ENCODE peak calls at places on chromosomes 5 and 9, in eight cellular contexts. O is HTR-8/SVneo; W is stimulated activated CD8-positive, alpha-beta memory T cell treated with anti-CD3 and anti-CD28 coated beads, Interleukin-4, amount 100 ng/mL, for 1 hour; F is lung; D is NCI-H460; Y is putamen; Q is chondrocyte; H is mucosa of gallbladder. V is an unnamed sample.

GRCh38 chr9:36834736-36835135 is 199.3 kb downstream of the PAX5 start:
- DNase-seq in F (no peak), D (no peak), Y (no peak), Q (peak), H (no peak), O (no peak), W (no peak), V (no peak)

GRCh38 chr5:145975361-145976066 is 39.1 kb downstream of the SH3RF2 start:
- DNase-seq in F (no peak), D (no peak), W (no peak), O (peak), Q (no peak), H (no peak), Y (no peak), V (peak)

GRCh38 chr5:6750142-6750840 is 37.1 kb downstream of the TENT4A start:
- DNase-seq in H (no peak), D (no peak), F (no peak), W (no peak), Y (no peak), Q (no peak), O (no peak), V (no peak)

GRCh38 chr5:78509884-78510769 is 138.4 kb downstream of the LHFPL2 start:
- DNase-seq in Y (no peak), O (no peak), D (no peak), Q (no peak), F (peak), H (peak), W (no peak), V (peak)

GRCh38 chr9:81490605-81491331 is 198.6 kb downstream of the TLE1 start:
- DNase-seq in O (no peak), W (no peak), D (no peak), Q (no peak), Y (no peak), H (no peak), F (no peak), V (no peak)

GRCh38 chr9:127224178-127224882 is 40.2 kb upstream of the GARNL3 start:
- DNase-seq in D (peak), Q (no peak), O (peak), W (peak), H (peak), F (peak), Y (peak), V (peak)

GRCh38 chr9:91302831-91303230 is 58.9 kb downstream of the AUH start:
- DNase-seq in H (no peak), D (no peak), W (no peak), F (no peak), O (peak), Y (peak), Q (no peak), V (no peak)

GRCh38 chr9:1231998-1232919 is 182.1 kb downstream of the DMRT2 start:
- DNase-seq in O (no peak), D (peak), H (peak), F (peak), Y (no peak), W (no peak), Q (no peak), V (peak)

GRCh38 chr9:110015759-110016158 is 192.2 kb downstream of the C9orf152 start:
- DNase-seq in Q (no peak), D (no peak), W (no peak), O (peak), F (no peak), H (no peak), Y (no peak), V (no peak)

GRCh38 chr5:1411099-1411498 is 34.1 kb downstream of the SLC6A3 start:
- DNase-seq in O (no peak), W (no peak), H (no peak), F (no peak), Q (peak), D (no peak), Y (no peak), V (no peak)

GRCh38 chr5:146623009-146623408 is 107.0 kb upstream of the GPR151 start:
- DNase-seq in O (no peak), W (no peak), Q (no peak), H (no peak), F (no peak), D (no peak), Y (no peak), V (no peak)

GRCh38 chr5:109714592-109714991 is 24.9 kb downstream of the MAN2A1 start:
- DNase-seq in H (no peak), W (no peak), F (no peak), Y (no peak), O (no peak), Q (no peak), D (no peak), V (no peak)

GRCh38 chr5:172903790-172904189 is 55.4 kb upstream of the RPL26L1 start:
- DNase-seq in O (peak), Y (no peak), F (no peak), W (no peak), Q (no peak), H (peak), D (peak), V (peak)

GRCh38 chr5:2488593-2488992 is 262.9 kb downstream of the IRX2 start:
- DNase-seq in O (no peak), Y (no peak), D (no peak), W (no peak), F (no peak), H (no peak), Q (no peak), V (no peak)

GRCh38 chr9:33787839-33788238 is 7.5 kb upstream of the PRSS3 start:
- DNase-seq in D (no peak), Q (no peak), H (no peak), Y (no peak), O (no peak), W (no peak), F (no peak), V (no peak)

GRCh38 chr5:103110403-103110802 is 9.5 kb downstream of the GIN1 start:
- DNase-seq in F (no peak), W (no peak), Q (no peak), Y (no peak), O (no peak), H (no peak), D (no peak), V (no peak)

GRCh38 chr5:72599519-72600400 is 92.5 kb upstream of the ZNF366 start:
- DNase-seq in O (no peak), F (no peak), Y (no peak), H (no peak), D (no peak), Q (no peak), W (no peak), V (no peak)

GRCh38 chr5:135327429-135328127 is 71.5 kb downstream of the MACROH2A1 start:
- DNase-seq in O (no peak), D (no peak), W (no peak), F (no peak), H (no peak), Y (no peak), Q (no peak), V (no peak)

GRCh38 chr5:83527191-83527590 is 55.6 kb downstream of the VCAN start:
- DNase-seq in Q (no peak), D (no peak), F (no peak), O (no peak), H (no peak), W (no peak), Y (no peak), V (no peak)

GRCh38 chr9:14985419-14985818 is 75.2 kb upstream of the FREM1 start:
- DNase-seq in F (no peak), O (no peak), D (no peak), H (no peak), W (no peak), Y (no peak), Q (no peak), V (no peak)

GRCh38 chr9:105608685-105609598 is 51.0 kb downstream of the FKTN start:
- DNase-seq in D (peak), F (no peak), W (no peak), Y (peak), Q (no peak), H (no peak), O (peak), V (no peak)

GRCh38 chr5:68738841-68739240 is 355.0 kb upstream of the SLC30A5 start:
- DNase-seq in H (no peak), Y (no peak), D (no peak), W (no peak), F (no peak), O (no peak), Q (no peak), V (no peak)

GRCh38 chr5:178547052-178547666 is 43.0 kb downstream of the COL23A1 start:
- DNase-seq in H (no peak), D (no peak), Q (no peak), F (no peak), W (no peak), O (no peak), Y (no peak), V (no peak)

GRCh38 chr9:97500263-97500662 is 1.2 kb upstream of the TMOD1 start:
- DNase-seq in Q (no peak), O (no peak), W (no peak), H (no peak), Y (no peak), D (no peak), F (no peak), V (no peak)

GRCh38 chr5:143922718-143923117 is 110.8 kb downstream of the HMHB1 start:
- DNase-seq in F (no peak), D (no peak), O (peak), H (no peak), Y (no peak), W (no peak), Q (no peak), V (no peak)

GRCh38 chr5:172872997-172873491 is 39.0 kb downstream of the ERGIC1 start:
- DNase-seq in H (peak), O (no peak), Y (no peak), Q (no peak), W (no peak), F (no peak), D (no peak), V (peak)

GRCh38 chr9:121878208-121878835 is 214.8 kb downstream of the TTLL11 start:
- DNase-seq in O (no peak), H (no peak), Y (no peak), Q (no peak), F (no peak), W (no peak), D (no peak), V (no peak)

GRCh38 chr9:134960701-134961181 is 43.0 kb upstream of the FCN1 start:
- DNase-seq in D (no peak), W (no peak), H (no peak), Y (no peak), F (no peak), Q (peak), O (no peak), V (peak)

GRCh38 chr9:135743021-135743420 is 41.0 kb downstream of the KCNT1 start:
- DNase-seq in F (no peak), Q (no peak), Y (no peak), H (no peak), D (no peak), O (no peak), W (no peak), V (no peak)

GRCh38 chr5:44708611-44709010 is 100.1 kb upstream of the MRPS30 start:
- DNase-seq in Y (no peak), Q (no peak), O (no peak), D (no peak), H (no peak), F (no peak), W (no peak), V (no peak)